ENCODE peak calls at places on chromosomes 1 and 21, in nine cellular contexts. F is neuronal stem cell; N is foreskin fibroblast; B is CD4-positive, alpha-beta memory T cell; X is stimulated activated CD8-positive, alpha-beta memory T cell treated with anti-CD3 and anti-CD28 coated beads, Interleukin-4, amount 100 ng/mL, for 1 hour; A is upper lobe of right lung; S is heart left ventricle; Z is nucleus accumbens; P is SHP77. G is an unnamed sample.

GRCh38 chr1:182330303-182330702 is 61.3 kb downstream of the GLUL start:
- DNase-seq in Z (no peak), S (no peak), F (no peak), B (no peak), X (no peak), P (no peak), N (peak), A (no peak), G (peak)

GRCh38 chr21:46151989-46152938 is 3.1 kb downstream of the FTCD start:
- DNase-seq in X (no peak), S (peak), A (peak), P (no peak), Z (no peak), N (no peak), F (no peak), B (no peak), G (no peak)

GRCh38 chr1:176878750-176879536 is 285.6 kb downstream of the ASTN1 start:
- DNase-seq in Z (no peak), S (no peak), B (no peak), X (no peak), F (no peak), P (no peak), N (no peak), A (no peak), G (no peak)

GRCh38 chr21:28099296-28099695 is 893.4 kb downstream of the LTN1 start:
- DNase-seq in P (no peak), B (no peak), F (no peak), S (peak), X (no peak), A (no peak), N (no peak), Z (no peak), G (no peak)

GRCh38 chr1:101728029-101728428 is 268.7 kb downstream of the OLFM3 start:
- DNase-seq in S (no peak), Z (no peak), A (no peak), P (no peak), F (no peak), N (no peak), X (no peak), B (no peak), G (no peak)

GRCh38 chr1:230982698-230983097 is 3.8 kb downstream of the ARV1 start:
- DNase-seq in B (no peak), P (no peak), S (no peak), N (peak), X (no peak), A (no peak), Z (no peak), F (no peak), G (no peak)

GRCh38 chr1:204615881-204616280 is 69.7 kb downstream of the LRRN2 start:
- DNase-seq in B (no peak), F (no peak), Z (no peak), P (no peak), X (no peak), A (no peak), N (no peak), S (no peak), G (no peak)

GRCh38 chr1:214076341-214077035 is 88.7 kb downstream of the PROX1 start:
- DNase-seq in P (no peak), A (no peak), Z (no peak), F (no peak), N (no peak), S (no peak), B (no peak), X (no peak), G (no peak)

GRCh38 chr1:82079607-82080006 is 278.9 kb downstream of the ADGRL2 start:
- DNase-seq in P (no peak), S (no peak), B (no peak), X (no peak), Z (no peak), N (no peak), A (no peak), F (no peak), G (no peak)

GRCh38 chr1:226371866-226372490 is 35.9 kb downstream of the PARP1 start:
- DNase-seq in F (no peak), Z (no peak), B (no peak), S (no peak), N (no peak), X (no peak), A (no peak), P (no peak), G (no peak)

GRCh38 chr21:31932470-31932764 is 59.6 kb downstream of the HUNK start:
- DNase-seq in F (no peak), X (no peak), B (no peak), N (no peak), P (no peak), A (no peak), Z (no peak), S (no peak), G (no peak)

GRCh38 chr1:6418668-6419396 is 887 bp downstream of the HES2 start:
- DNase-seq in Z (no peak), B (no peak), X (no peak), F (no peak), N (no peak), P (no peak), A (no peak), S (no peak), G (no peak)